ENCODE peak calls at places on chromosomes 1 and 21, in four cellular contexts. B, L, T and C are unnamed samples.

GRCh38 chr1:15618685-15619525 is 1.6 kb downstream of the DDI2 start:
- DNase-seq in B (peak; percentile 58), L (no peak), T (no peak), C (no peak)

GRCh38 chr1:14292533-14292932 is 306.0 kb upstream of the KAZN start:
- DNase-seq in B (no peak), L (no peak), T (no peak), C (no peak)

GRCh38 chr21:33332143-33332542 is 7.4 kb downstream of the IFNAR1 start:
- DNase-seq in B (no peak), L (no peak), T (no peak), C (no peak)

GRCh38 chr1:172414331-172414730 is 6.2 kb upstream of the C1orf105 start:
- DNase-seq in B (no peak), L (no peak), T (no peak), C (no peak)

GRCh38 chr21:41755934-41756773 is 10.7 kb downstream of the RIPK4 start:
- DNase-seq in B (no peak), L (no peak), T (no peak), C (no peak)

GRCh38 chr1:203273869-203274602 is 31.3 kb upstream of the BTG2 start:
- DNase-seq in B (no peak), L (peak; percentile 54), T (no peak), C (no peak)

GRCh38 chr1:220748091-220748934 is at the start of gene MTARC2:
- DNase-seq in B (peak; percentile 90), L (peak; percentile 80), T (no peak), C (no peak)

GRCh38 chr1:205791568-205792180 is 16.4 kb upstream of the RAB29 start:
- DNase-seq in B (peak; percentile 61), L (peak; percentile 72), T (peak; percentile 64), C (peak; percentile 44)

GRCh38 chr1:210373878-210374599 is 45.3 kb downstream of the HHAT start:
- DNase-seq in B (no peak), L (peak; percentile 52), T (peak; percentile 47), C (peak; percentile 70)

GRCh38 chr1:65979645-65980044 is 186.9 kb downstream of the PDE4B start:
- DNase-seq in B (no peak), L (no peak), T (no peak), C (no peak)

GRCh38 chr1:15674760-15675159 is 9.4 kb upstream of the PLEKHM2 start:
- DNase-seq in B (no peak), L (no peak), T (no peak), C (no peak)

GRCh38 chr1:114702699-114703098 is 7.4 kb upstream of the AMPD1 start:
- DNase-seq in B (no peak), L (no peak), T (no peak), C (no peak)

GRCh38 chr1:199243423-199244061 is 604.7 kb downstream of the PTPRC start:
- DNase-seq in B (no peak), L (peak; percentile 61), T (peak; percentile 60), C (peak; percentile 15)

GRCh38 chr1:44576456-44577150 is 97.7 kb downstream of the TMEM53 start:
- DNase-seq in B (no peak), L (no peak), T (no peak), C (no peak)

GRCh38 chr1:3349161-3349967 is 105.1 kb upstream of the ARHGEF16 start:
- DNase-seq in B (no peak), L (peak; percentile 77), T (no peak), C (no peak)

GRCh38 chr1:3349968-3350299 is 104.5 kb upstream of the ARHGEF16 start:
- DNase-seq in B (no peak), L (no peak), T (no peak), C (no peak)

GRCh38 chr1:3347257-3348020 is 107.0 kb upstream of the ARHGEF16 start:
- DNase-seq in B (no peak), L (peak; percentile 49), T (no peak), C (no peak)

GRCh38 chr1:3346478-3346877 is 108.0 kb upstream of the ARHGEF16 start:
- DNase-seq in B (no peak), L (no peak), T (no peak), C (no peak)

DNA sequence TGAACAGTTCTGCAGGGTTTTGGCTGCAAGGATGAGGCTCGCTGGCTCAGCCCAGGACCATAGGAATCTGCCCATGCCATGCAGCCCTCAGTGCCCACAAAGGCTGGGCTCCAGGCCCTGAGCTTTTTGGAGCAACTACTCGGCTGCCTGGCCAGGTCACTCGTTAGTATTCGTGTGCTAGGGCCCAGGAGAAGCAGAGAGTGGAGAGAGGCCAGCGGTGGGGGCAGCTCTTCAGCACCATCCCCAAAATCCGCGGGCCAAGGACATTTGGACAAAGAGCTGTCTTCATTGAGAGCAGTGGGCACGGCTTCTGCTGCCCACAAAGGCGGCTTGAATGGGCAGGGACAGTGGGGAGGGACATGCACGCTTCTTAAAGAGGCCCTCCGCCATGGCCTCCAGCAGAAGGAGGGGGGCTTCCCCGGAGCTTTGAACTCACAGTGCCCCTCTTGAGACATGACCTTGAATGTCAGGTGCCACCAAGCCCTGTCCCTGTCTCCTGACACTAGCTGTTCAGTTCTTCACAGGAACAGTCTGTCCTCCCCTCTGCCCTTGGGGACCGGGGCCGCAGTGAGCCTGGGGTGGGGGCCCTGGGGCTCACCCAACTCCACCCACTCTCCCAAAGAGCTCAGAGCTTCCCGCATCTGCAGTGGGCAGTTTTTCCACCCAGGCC is 106.1 kb upstream of the ARHGEF16 start:
- DNase-seq in B (no peak), L (no peak), T (no peak), C (no peak)
- H3K27ac ChIP-seq in B (no peak overlapping the region), L (peak overlapping the region; percentile 87), T (no peak overlapping the region), C (no peak overlapping the region)

DNA sequence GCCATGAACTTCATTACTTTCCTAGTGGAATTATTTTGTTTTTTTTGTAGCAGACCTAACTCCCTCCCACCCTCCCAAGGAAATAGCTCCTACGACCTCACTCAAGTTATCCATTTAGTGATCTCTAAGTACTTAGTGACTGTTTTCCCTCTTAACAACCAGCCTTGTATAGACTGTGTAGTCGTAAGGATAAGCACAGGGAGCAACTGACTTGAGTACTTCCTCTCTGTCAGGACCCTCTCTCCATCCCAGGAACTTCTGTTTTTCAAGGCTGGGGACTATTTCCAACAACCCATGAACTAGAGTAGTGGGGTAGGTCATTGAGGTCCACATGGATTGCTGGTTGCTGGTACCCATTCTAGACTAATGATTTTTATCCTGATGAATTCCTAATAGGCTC is 1.9 kb downstream of the AGO1 start:
- DNase-seq in B (no peak), L (no peak), T (no peak), C (no peak)
- H3K4me1 ChIP-seq in B (peaks cover 3% of the 10 kb centered on the region), L (peaks cover 62% of the 10 kb centered on the region), T (peaks cover 23% of the 10 kb centered on the region), C (peaks cover 18% of the 10 kb centered on the region)

DNA sequence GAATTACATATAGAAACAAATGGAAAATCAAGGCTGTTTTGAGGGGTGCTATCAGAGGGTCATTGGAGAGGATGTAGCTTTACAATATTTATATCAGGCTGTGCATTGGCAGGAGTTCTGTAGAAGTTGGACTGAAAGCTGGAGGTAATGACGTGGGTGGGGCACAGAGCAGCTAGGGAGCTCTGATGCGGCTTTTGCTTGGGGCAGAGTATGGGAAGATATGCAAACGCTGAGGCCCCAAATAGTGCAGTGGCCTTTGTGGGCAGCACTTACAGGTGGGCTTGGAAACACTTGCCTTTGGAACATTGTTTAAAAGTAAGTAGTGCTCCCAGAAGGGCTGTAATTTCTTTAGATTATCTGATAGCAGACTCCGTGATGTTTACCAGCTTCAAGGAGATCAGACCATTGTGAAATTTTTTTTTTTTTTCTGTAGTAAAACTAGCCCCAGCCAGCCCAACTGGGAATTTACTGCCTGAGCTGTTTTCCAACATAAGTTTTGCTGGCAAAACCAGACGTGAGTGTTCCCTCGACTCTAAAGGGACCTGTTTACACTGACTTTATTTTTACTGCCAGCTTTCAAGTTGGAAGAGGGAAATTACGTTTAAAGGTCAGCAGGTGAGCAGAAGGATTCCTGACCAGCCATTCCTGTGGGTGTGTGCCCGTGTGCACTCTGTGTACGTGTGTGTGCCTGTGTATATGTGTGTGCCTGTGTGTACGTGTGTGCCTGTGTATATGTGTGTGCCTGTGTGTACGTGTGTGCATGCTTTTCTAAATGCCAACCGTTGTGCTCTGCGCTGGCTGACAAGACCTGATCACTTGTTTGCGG is at the start of gene MAB21L3:
- DNase-seq in B (peak; percentile 79), L (no peak), T (no peak), C (no peak)
- H3K27ac ChIP-seq in B (peak within 1 kb of the TSS; percentile 78), L (no peak within 1 kb of the TSS), T (no peak within 1 kb of the TSS), C (no peak within 1 kb of the TSS)

DNA sequence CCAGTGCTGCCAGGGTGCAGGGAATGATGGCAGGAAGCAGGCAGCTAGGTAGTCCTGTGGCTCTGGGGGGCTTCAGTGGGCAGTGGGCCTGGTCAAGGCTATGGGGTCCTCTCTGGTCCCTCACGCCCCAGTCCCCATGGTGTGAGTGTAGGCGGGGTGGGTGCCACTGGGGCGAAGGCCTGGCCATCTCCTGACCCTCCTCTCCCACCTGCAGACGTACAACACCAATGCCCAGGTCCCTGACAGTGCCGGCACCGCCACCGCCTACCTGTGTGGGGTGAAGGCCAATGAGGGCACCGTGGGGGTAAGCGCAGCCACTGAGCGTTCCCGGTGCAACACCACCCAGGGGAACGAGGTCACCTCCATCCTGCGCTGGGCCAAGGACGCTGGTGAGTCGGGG is 53.7 kb downstream of the ALPL start:
- DNase-seq in B (no peak), L (no peak), T (no peak), C (no peak)
- H3K4me1 ChIP-seq in B (no peaks in the 10 kb centered on the region), L (no peaks in the 10 kb centered on the region), T (no peaks in the 10 kb centered on the region), C (no peaks in the 10 kb centered on the region)

GRCh38 chr1:26797627-26798026 is 9.9 kb downstream of the PIGV start:
- DNase-seq in B (no peak), L (no peak), T (no peak), C (no peak)
- H3K27ac ChIP-seq in B (no peak overlapping the region), L (no peak overlapping the region), T (no peak overlapping the region), C (no peak overlapping the region)

GRCh38 chr1:2340086-2340917 is 51.1 kb downstream of the MORN1 start:
- DNase-seq in B (no peak), L (no peak), T (no peak), C (no peak)
- H3K4me1 ChIP-seq in B (peaks cover 5% of the 10 kb centered on the region), L (no peaks in the 10 kb centered on the region), T (no peaks in the 10 kb centered on the region), C (no peaks in the 10 kb centered on the region)

DNA sequence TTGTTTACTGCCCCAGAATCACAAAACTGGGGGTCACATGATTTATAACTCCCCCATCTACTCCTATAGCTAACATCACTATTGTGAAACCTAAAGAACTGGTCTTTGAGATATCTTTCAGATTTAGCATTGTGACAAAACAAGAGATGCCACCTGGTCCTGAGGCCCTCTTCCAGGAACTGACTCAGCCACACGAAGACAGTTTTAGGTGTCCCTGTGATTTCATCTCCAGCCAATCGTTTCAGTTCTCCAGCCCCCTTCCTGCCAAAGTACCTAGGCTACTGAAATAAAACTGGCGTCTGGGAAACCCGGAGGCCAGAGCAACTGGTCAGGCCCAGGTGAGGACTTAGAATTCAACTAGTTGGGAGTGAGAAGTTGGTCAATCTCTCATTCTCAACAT is 36.6 kb downstream of the TBX19 start:
- DNase-seq in B (no peak), L (no peak), T (no peak), C (no peak)
- H3K27ac ChIP-seq in B (no peak overlapping the region), L (no peak overlapping the region), T (no peak overlapping the region), C (no peak overlapping the region)

DNA sequence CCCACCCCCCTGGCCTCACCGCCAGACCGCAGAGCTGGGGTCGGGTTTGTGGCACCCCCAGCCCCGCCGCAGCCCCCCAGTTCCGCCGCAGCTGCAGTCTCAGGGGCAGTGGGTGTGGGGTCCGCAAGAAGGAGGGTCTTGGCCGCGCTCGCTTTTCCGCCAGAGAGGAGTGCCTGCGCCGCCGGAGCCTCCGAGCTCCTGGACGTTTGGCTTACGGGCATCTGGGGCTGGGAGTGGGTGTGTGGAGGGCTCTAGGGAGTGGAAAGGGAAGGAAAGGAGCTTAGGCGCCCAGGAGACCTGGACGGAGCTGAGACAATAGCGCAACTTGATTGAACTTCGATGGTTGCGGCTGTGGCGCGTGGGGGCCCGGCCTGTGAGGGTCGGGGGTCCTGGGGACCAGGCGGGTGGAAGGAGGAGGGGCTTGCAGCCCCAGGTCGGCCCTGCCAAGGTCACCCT is 88.8 kb upstream of the IPO9 start:
- DNase-seq in B (no peak), L (no peak), T (peak; percentile 9), C (no peak)
- H3K4me1 ChIP-seq in B (no peaks in the 10 kb centered on the region), L (peaks cover 56% of the 10 kb centered on the region), T (peaks cover 9% of the 10 kb centered on the region), C (peaks cover 9% of the 10 kb centered on the region)